ENCODE peak calls at places on chromosomes 4 and X, in nine cellular contexts. Q, P, K, O, V, B, S, M and Y are unnamed samples.

GRCh38 chrX:45731448-45731847 is 530.8 kb upstream of the DIPK2B start:
- DNase-seq in Q (no peak), P (no peak), K (no peak), O (no peak), V (no peak), B (no peak), S (no peak), M (no peak), Y (no peak)

GRCh38 chr4:145840162-145840768 is 98.4 kb downstream of the ZNF827 start:
- DNase-seq in Q (no peak), P (no peak), K (no peak), O (no peak), V (no peak), B (no peak), S (peak; percentile 35), M (peak; percentile 64), Y (no peak)

GRCh38 chr4:92362002-92362401 is 58.2 kb downstream of the GRID2 start:
- DNase-seq in Q (no peak), P (no peak), K (no peak), O (no peak), V (no peak), B (no peak), S (no peak), M (no peak), Y (no peak)

GRCh38 chrX:109966246-109966645 is 36.7 kb upstream of the TMEM164 start:
- DNase-seq in Q (no peak), P (no peak), K (no peak), O (no peak), V (no peak), B (no peak), S (no peak), M (peak; percentile 24), Y (no peak)

GRCh38 chrX:70128071-70128470 is 5.2 kb upstream of the IGBP1 start:
- DNase-seq in Q (no peak), P (no peak), K (no peak), O (no peak), V (no peak), B (no peak), S (no peak), M (no peak), Y (no peak)

GRCh38 chrX:120559799-120560198 is 963 bp downstream of the CUL4B start:
- DNase-seq in Q (no peak), P (no peak), K (no peak), O (no peak), V (no peak), B (no peak), S (no peak), M (no peak), Y (no peak)

GRCh38 chrX:357035-357692 is 29.5 kb downstream of the PPP2R3B start:
- DNase-seq in Q (no peak), P (no peak), K (no peak), O (no peak), V (no peak), B (no peak), S (no peak), M (no peak), Y (no peak)

GRCh38 chr4:139301821-139302611 is at the start of gene NDUFC1:
- DNase-seq in Q (peak; percentile 77), P (no peak), K (peak; percentile 40), O (no peak), V (no peak), B (peak; percentile 52), S (no peak), M (peak; percentile 37), Y (no peak)

GRCh38 chr4:79034544-79034943 is 95.3 kb upstream of the PAQR3 start:
- DNase-seq in Q (no peak), P (no peak), K (no peak), O (no peak), V (no peak), B (no peak), S (no peak), M (no peak), Y (no peak)

GRCh38 chr4:118360101-118360500 is 7.3 kb upstream of the PRSS12 start:
- DNase-seq in Q (no peak), P (no peak), K (no peak), O (no peak), V (no peak), B (no peak), S (no peak), M (no peak), Y (no peak)

GRCh38 chr4:3449574-3450534 is 8.1 kb downstream of the HGFAC start:
- DNase-seq in Q (no peak), P (no peak), K (peak; percentile 12), O (no peak), V (no peak), B (no peak), S (no peak), M (no peak), Y (no peak)

GRCh38 chr4:2787230-2788100 is 5.4 kb upstream of the SH3BP2 start:
- DNase-seq in Q (peak; percentile 88), P (no peak), K (no peak), O (no peak), V (no peak), B (no peak), S (no peak), M (no peak), Y (no peak)

GRCh38 chr4:41887821-41888699 is 47.2 kb upstream of the TMEM33 start:
- DNase-seq in Q (peak; percentile 63), P (peak; percentile 24), K (no peak), O (no peak), V (no peak), B (peak; percentile 24), S (peak; percentile 34), M (peak; percentile 77), Y (no peak)

GRCh38 chr4:28639747-28640146 is 1779.1 kb downstream of the STIM2 start:
- DNase-seq in Q (no peak), P (no peak), K (no peak), O (no peak), V (no peak), B (no peak), S (no peak), M (no peak), Y (no peak)

GRCh38 chrX:47327902-47328301 is 42.5 kb upstream of the ZNF157 start:
- DNase-seq in Q (no peak), P (no peak), K (no peak), O (no peak), V (no peak), B (no peak), S (no peak), M (no peak), Y (no peak)

GRCh38 chr4:6319530-6320150 is 50.0 kb downstream of the WFS1 start:
- DNase-seq in Q (no peak), P (no peak), K (no peak), O (no peak), V (no peak), B (no peak), S (no peak), M (no peak), Y (no peak)

GRCh38 chr4:3059090-3059428 is 15.3 kb downstream of the HTT-AS start:
- DNase-seq in Q (peak; percentile 72), P (no peak), K (no peak), O (no peak), V (no peak), B (no peak), S (no peak), M (no peak), Y (no peak)

GRCh38 chr4:52143815-52144214 is 92.7 kb downstream of the SPATA18 start:
- DNase-seq in Q (no peak), P (no peak), K (no peak), O (no peak), V (no peak), B (no peak), S (no peak), M (no peak), Y (no peak)

GRCh38 chrX:112808007-112808406 is 32.6 kb downstream of the AMOT start:
- DNase-seq in Q (no peak), P (no peak), K (no peak), O (no peak), V (no peak), B (no peak), S (no peak), M (no peak), Y (no peak)
- H3K27ac ChIP-seq in Q (no peak overlapping the region), P (no peak overlapping the region), K (no peak overlapping the region), O (no peak overlapping the region), V (no peak overlapping the region), B (no peak overlapping the region), S (no peak overlapping the region), M (no peak overlapping the region), Y (no peak overlapping the region)

GRCh38 chr4:77157859-77158486 is 966 bp downstream of the CCNG2 start:
- DNase-seq in Q (peak; percentile 92), P (peak; percentile 65), K (peak; percentile 87), O (peak; percentile 59), V (peak; percentile 67), B (peak; percentile 78), S (peak; percentile 51), M (peak; percentile 87), Y (no peak)
- H3K27ac ChIP-seq in Q (peak overlapping the region; percentile 99), P (peak overlapping the region; percentile 89), K (peak overlapping the region; percentile 95), O (peak overlapping the region; percentile 95), V (peak overlapping the region; percentile 96), B (peak overlapping the region; percentile 76), S (peak overlapping the region; percentile 83), M (peak overlapping the region; percentile 88), Y (peak overlapping the region; percentile 84)

DNA sequence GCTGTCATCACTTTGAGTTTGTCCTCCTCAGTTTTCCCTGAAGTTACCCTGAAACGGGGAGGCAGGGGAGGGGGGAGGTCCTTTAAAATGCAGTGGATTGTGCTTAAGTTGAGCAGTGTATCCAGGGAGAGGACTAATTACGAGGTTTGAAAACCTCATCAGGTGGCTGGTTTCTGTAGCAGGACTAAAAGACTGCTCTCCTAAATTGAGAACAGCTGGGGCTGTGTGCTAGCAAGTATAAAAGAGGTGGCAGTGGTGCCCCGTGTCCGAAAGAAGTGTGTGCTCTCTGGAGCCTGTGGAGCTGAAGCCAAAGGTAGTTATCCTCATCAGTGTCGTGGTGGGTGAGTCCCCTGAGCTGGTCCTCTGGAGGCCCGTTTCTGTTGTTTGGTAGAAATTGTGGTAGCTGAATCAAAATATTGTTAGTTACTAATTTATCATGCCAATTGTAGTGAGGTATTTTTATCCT is 37.2 kb upstream of the CYP2U1 start:
- DNase-seq in Q (no peak), P (no peak), K (no peak), O (no peak), V (no peak), B (no peak), S (no peak), M (no peak), Y (no peak)
- H3K27ac ChIP-seq in Q (no peak overlapping the region), P (no peak overlapping the region), K (no peak overlapping the region), O (no peak overlapping the region), V (no peak overlapping the region), B (no peak overlapping the region), S (no peak overlapping the region), M (no peak overlapping the region), Y (peak overlapping the region; percentile 53)

DNA sequence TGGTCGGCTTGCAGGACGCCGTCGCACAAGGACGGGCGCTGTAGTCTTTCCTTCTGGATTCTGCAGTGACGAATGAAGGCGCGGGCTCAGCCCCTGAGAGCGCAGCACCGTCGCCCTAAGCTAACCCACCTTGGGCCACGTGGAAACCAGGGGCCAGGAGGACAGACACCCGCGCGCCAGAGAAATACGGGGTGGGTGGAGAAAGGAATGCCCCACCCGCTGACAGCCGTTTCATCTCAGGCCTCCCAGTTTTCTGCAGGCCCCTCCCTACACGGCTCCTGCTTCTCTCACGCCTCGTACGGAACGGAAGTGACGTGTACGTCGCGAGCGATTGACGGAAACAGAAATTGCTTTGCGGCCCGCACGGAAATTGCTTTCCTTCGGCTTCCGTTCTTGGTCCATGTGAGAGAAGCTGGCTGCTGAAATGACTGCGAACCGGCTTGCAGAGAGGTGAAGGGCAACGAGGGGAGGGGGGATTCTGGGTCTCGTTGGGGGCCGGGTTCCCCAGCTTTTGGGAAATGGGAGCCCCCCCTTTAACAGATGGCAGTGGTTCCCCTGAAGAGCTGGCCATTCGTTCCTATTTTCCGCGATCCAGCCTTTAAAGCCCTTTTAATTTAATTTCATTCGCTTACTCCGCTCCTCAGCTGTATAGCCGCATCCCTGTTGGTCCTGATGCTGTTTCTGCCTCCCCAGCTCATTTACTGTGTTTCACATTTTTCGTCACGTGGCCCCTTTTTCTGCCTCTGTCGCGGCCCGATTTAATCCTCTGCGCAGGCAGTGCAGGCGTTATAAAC is at the start of gene UTP14A:
- DNase-seq in Q (peak; percentile 95), P (peak; percentile 70), K (peak; percentile 84), O (peak; percentile 71), V (peak; percentile 60), B (peak; percentile 89), S (peak; percentile 86), M (peak; percentile 93), Y (peak; percentile 39)
- H3K27ac ChIP-seq in Q (peak within 1 kb of the TSS; percentile 73), P (peak within 1 kb of the TSS; percentile 70), K (peak within 1 kb of the TSS; percentile 38), O (peak within 1 kb of the TSS; percentile 6), V (peak within 1 kb of the TSS; percentile 83), B (peak within 1 kb of the TSS; percentile 72), S (peak within 1 kb of the TSS; percentile 70), M (peak within 1 kb of the TSS; percentile 86), Y (peak within 1 kb of the TSS; percentile 41)